ENCODE peak calls at places on chromosomes 7 and 10, in six cellular contexts. J is ascending aorta, Z is SK-N-SH, F is mesendoderm, Y is DND-41, U is GM12865. G is an unnamed sample.

GRCh38 chr10:72831696-72832355 is 61.7 kb upstream of the OIT3 start:
- DNase-seq in J (no peak), Z (no peak), F (no peak), Y (no peak), U (no peak), G (peak)

GRCh38 chr7:95628831-95629439 is 32.6 kb upstream of the PDK4 start:
- DNase-seq in J (no peak), Z (no peak), F (no peak), Y (no peak), U (no peak), G (peak)

GRCh38 chr10:104256335-104257080 is 1.8 kb downstream of the GSTO1 start:
- DNase-seq in J (no peak), Z (peak), F (no peak), Y (peak), U (no peak), G (peak)

GRCh38 chr10:23331567-23332290 is 12.9 kb downstream of the C10orf67 start:
- DNase-seq in J (no peak), Z (no peak), F (no peak), Y (no peak), U (no peak), G (no peak)

GRCh38 chr7:131067220-131067619 is 260.5 kb upstream of the MKLN1 start:
- DNase-seq in J (no peak), Z (no peak), F (peak), Y (no peak), U (no peak), G (no peak)

GRCh38 chr10:3838723-3839437 is 53.9 kb upstream of the KLF6 start:
- DNase-seq in J (no peak), Z (no peak), F (no peak), Y (no peak), U (no peak), G (no peak)

GRCh38 chr7:36784991-36785940 is 61.0 kb upstream of the AOAH start:
- DNase-seq in J (peak), Z (no peak), F (no peak), Y (peak), U (peak), G (peak)

GRCh38 chr7:24907311-24907886 is 72.6 kb downstream of the OSBPL3 start:
- DNase-seq in J (no peak), Z (no peak), F (no peak), Y (no peak), U (peak), G (peak)

GRCh38 chr10:110137142-110137545 is 70.3 kb upstream of the MXI1 start:
- DNase-seq in J (no peak), Z (peak), F (peak), Y (no peak), U (peak), G (peak)

GRCh38 chr7:33501368-33501767 is 372.0 kb downstream of the BBS9 start:
- DNase-seq in J (no peak), Z (no peak), F (no peak), Y (no peak), U (no peak), G (no peak)

GRCh38 chr10:36042135-36042534 is 400.0 kb upstream of the FZD8 start:
- DNase-seq in J (no peak), Z (no peak), F (peak), Y (no peak), U (no peak), G (no peak)

GRCh38 chr7:82098410-82098809 is 328.6 kb upstream of the HGF start:
- DNase-seq in J (no peak), Z (no peak), F (no peak), Y (no peak), U (no peak), G (no peak)

GRCh38 chr10:7230956-7231355 is 179.9 kb downstream of the SFMBT2 start:
- DNase-seq in J (no peak), Z (no peak), F (no peak), Y (no peak), U (no peak), G (no peak)

GRCh38 chr7:29611941-29612527 is 48.4 kb downstream of the PRR15 start:
- DNase-seq in J (no peak), Z (no peak), F (no peak), Y (no peak), U (no peak), G (no peak)

GRCh38 chr10:102403115-102403514 is 7.6 kb downstream of the NFKB2 start:
- DNase-seq in J (no peak), Z (no peak), F (no peak), Y (no peak), U (no peak), G (no peak)

DNA sequence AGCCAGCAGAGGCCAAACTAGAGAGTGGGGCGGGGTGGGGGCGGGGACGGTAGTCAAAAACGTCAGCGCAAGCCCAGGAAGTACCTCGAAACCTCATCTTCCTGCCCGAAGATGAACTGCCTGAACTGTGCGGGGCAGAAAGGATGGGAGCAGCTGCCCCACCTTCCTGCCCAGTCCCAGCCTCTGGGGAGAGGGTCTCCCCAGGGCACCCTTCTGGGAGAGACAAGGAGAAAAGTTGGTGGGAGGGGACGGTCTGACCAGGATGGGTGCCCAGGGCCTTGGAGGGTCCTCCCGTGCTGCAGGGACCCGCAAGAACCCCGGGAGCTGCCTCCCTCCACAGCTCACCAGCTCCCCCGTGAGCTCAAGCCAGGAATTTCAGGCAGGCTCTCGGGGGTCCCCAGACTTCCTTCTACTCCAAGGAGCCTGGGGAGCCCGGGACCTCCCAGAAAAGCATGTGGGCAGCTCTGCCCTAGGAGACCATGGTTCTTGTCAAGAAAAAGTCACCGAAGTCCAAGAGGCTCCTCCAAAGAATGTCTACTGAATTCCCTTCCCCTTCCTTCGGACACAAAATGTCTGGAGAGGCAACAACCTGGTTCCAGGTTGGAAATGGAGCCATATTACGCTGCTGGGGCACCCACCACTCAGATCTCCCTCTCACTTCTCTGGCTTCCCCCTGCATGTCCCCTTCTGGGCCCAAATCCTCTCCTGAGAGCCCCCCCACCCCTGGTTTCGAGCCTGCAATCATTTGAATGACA is 52.8 kb downstream of the RGS10 start:
- DNase-seq in J (peak), Z (peak), F (peak), Y (peak), U (peak), G (peak)
- H3K4me3 ChIP-seq in J (peak), Z (no peak), F (peak), Y (peak), U (peak), G (no peak)

GRCh38 chr7:2522780-2523433 is 3.3 kb downstream of the LFNG start:
- DNase-seq in J (no peak), Z (no peak), F (peak), Y (no peak), U (no peak), G (peak)
- H3K4me3 ChIP-seq in J (peak), Z (no peak), F (no peak), Y (no peak), U (no peak), G (no peak)

GRCh38 chr7:133635541-133635940 is 382.7 kb downstream of the EXOC4 start:
- DNase-seq in J (no peak), Z (no peak), F (no peak), Y (no peak), U (no peak), G (no peak)

GRCh38 chr7:133629696-133630095 is 376.8 kb downstream of the EXOC4 start:
- DNase-seq in J (no peak), Z (no peak), F (no peak), Y (no peak), U (no peak), G (no peak)

GRCh38 chr7:133638835-133639234 is 386.0 kb downstream of the EXOC4 start:
- DNase-seq in J (no peak), Z (no peak), F (no peak), Y (no peak), U (no peak), G (no peak)

DNA sequence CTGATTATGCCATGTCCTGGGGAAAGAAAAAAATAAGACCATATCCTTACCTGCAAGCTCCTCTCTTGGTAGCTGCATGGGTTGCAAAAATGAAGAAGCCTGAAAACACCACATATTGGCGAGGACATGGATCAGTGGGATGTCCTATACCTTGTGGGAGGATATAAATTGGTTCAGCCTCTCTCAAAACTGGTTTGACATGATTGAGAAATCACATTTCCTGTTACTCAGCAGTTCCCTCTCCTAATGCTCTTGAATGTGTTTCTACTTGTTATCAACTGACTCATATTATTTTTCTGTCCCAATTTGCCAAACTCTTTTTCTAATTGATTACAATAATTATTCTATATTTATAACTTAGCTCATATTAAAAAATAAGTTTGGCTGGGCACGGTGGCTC is 380.2 kb downstream of the EXOC4 start:
- DNase-seq in J (no peak), Z (no peak), F (peak), Y (no peak), U (no peak), G (no peak)
- H3K4me3 ChIP-seq in J (no peak), Z (no peak), F (no peak), Y (no peak), U (no peak), G (no peak)

DNA sequence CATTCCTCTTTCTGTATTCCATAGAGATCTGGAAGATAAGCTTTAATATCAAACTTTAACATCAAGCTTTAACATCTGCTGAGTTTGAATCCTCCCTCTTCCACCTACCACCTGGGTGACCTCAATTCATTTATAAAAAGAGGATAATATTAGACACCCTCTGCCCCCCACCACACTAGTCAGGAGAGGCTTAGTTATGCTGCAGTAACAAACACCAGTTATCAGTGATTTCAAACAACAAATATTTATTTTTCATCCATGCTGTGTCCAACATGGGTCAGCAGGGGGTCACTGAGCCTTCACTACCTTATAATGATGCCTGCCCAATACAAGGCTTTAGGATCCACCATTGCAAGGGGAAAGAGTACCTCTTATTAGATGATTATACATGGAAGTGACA is 322.0 kb downstream of the RNLS start:
- DNase-seq in J (no peak), Z (no peak), F (no peak), Y (no peak), U (no peak), G (no peak)
- H3K4me3 ChIP-seq in J (no peak), Z (no peak), F (no peak), Y (no peak), U (no peak), G (no peak)